ENCODE peak calls at places on chromosome 16, in six cellular contexts. One of them, this sample, is unnamed.

GRCh38 chr16:68823401-68823800 is 19.9 kb upstream of the TANGO6 start:
- DNase-seq in H1: no peak
- DNase-seq in stomach: no peak
- DNase-seq in tibial nerve: no peak
- DNase-seq in HepG2: no peak
- DNase-seq in sigmoid colon: no peak
- DNase-seq in this sample: no peak

GRCh38 chr16:17470002-17470870 is 524 bp downstream of the XYLT1 start:
- DNase-seq in sigmoid colon: no peak
- DNase-seq in stomach: no peak
- DNase-seq in HepG2: no peak
- DNase-seq in H1: peak
- DNase-seq in tibial nerve: no peak
- DNase-seq in this sample: peak

GRCh38 chr16:49620158-49620867 is 235.6 kb downstream of the ZNF423 start:
- DNase-seq in HepG2: peak
- DNase-seq in H1: no peak
- DNase-seq in sigmoid colon: peak
- DNase-seq in stomach: peak
- DNase-seq in tibial nerve: peak
- DNase-seq in this sample: peak

GRCh38 chr16:54326266-54326662 is 39.7 kb upstream of the IRX3 start:
- DNase-seq in H1: no peak
- DNase-seq in sigmoid colon: peak
- DNase-seq in stomach: no peak
- DNase-seq in tibial nerve: no peak
- DNase-seq in HepG2: no peak
- DNase-seq in this sample: no peak

GRCh38 chr16:80586476-80586875 is 45.7 kb downstream of the DYNLRB2 start:
- DNase-seq in sigmoid colon: no peak
- DNase-seq in stomach: no peak
- DNase-seq in HepG2: no peak
- DNase-seq in H1: no peak
- DNase-seq in tibial nerve: no peak
- DNase-seq in this sample: no peak

GRCh38 chr16:291539-291938 is 8.6 kb downstream of the PDIA2 start:
- DNase-seq in tibial nerve: no peak
- DNase-seq in stomach: no peak
- DNase-seq in sigmoid colon: no peak
- DNase-seq in H1: no peak
- DNase-seq in HepG2: no peak
- DNase-seq in this sample: no peak

GRCh38 chr16:84043486-84044107 is 1.0 kb upstream of the SLC38A8 start:
- DNase-seq in HepG2: peak
- DNase-seq in H1: no peak
- DNase-seq in stomach: no peak
- DNase-seq in sigmoid colon: no peak
- DNase-seq in tibial nerve: no peak
- DNase-seq in this sample: no peak

GRCh38 chr16:28499854-28500253 is 5.4 kb downstream of the APOBR start:
- DNase-seq in stomach: no peak
- DNase-seq in sigmoid colon: no peak
- DNase-seq in tibial nerve: no peak
- DNase-seq in H1: no peak
- DNase-seq in HepG2: peak
- DNase-seq in this sample: no peak

GRCh38 chr16:88383401-88384221 is 852 bp downstream of the ZNF469 start:
- DNase-seq in tibial nerve: no peak
- DNase-seq in H1: no peak
- DNase-seq in stomach: peak
- DNase-seq in HepG2: no peak
- DNase-seq in sigmoid colon: peak
- DNase-seq in this sample: peak

GRCh38 chr16:47029724-47030123 is 56.2 kb upstream of the DNAJA2 start:
- DNase-seq in HepG2: no peak
- DNase-seq in stomach: no peak
- DNase-seq in sigmoid colon: no peak
- DNase-seq in H1: no peak
- DNase-seq in tibial nerve: no peak
- DNase-seq in this sample: no peak

GRCh38 chr16:51939371-51940005 is 607.5 kb downstream of the TOX3 start:
- DNase-seq in HepG2: no peak
- DNase-seq in tibial nerve: no peak
- DNase-seq in stomach: no peak
- DNase-seq in H1: no peak
- DNase-seq in sigmoid colon: no peak
- DNase-seq in this sample: no peak

GRCh38 chr16:84611041-84611440 is 6.8 kb downstream of the COTL1 start:
- DNase-seq in tibial nerve: no peak
- DNase-seq in sigmoid colon: no peak
- DNase-seq in stomach: no peak
- DNase-seq in HepG2: no peak
- DNase-seq in H1: no peak
- DNase-seq in this sample: no peak

GRCh38 chr16:3444032-3444388 is 530 bp downstream of the NAA60 start:
- DNase-seq in sigmoid colon: no peak
- DNase-seq in tibial nerve: no peak
- DNase-seq in HepG2: peak
- DNase-seq in stomach: peak
- DNase-seq in H1: no peak
- DNase-seq in this sample: no peak

GRCh38 chr16:12459401-12459791 is 344.3 kb downstream of the CPPED1 start:
- DNase-seq in sigmoid colon: peak
- DNase-seq in H1: no peak
- DNase-seq in tibial nerve: no peak
- DNase-seq in stomach: peak
- DNase-seq in HepG2: no peak
- DNase-seq in this sample: no peak

GRCh38 chr16:66044089-66044488 is 322.4 kb upstream of the CDH5 start:
- DNase-seq in HepG2: no peak
- DNase-seq in H1: no peak
- DNase-seq in tibial nerve: no peak
- DNase-seq in stomach: no peak
- DNase-seq in sigmoid colon: no peak
- DNase-seq in this sample: no peak

GRCh38 chr16:66043326-66043725 is 323.2 kb upstream of the CDH5 start:
- DNase-seq in tibial nerve: no peak
- DNase-seq in sigmoid colon: no peak
- DNase-seq in HepG2: no peak
- DNase-seq in H1: no peak
- DNase-seq in stomach: no peak
- DNase-seq in this sample: no peak

GRCh38 chr16:66044616-66045015 is 321.9 kb upstream of the CDH5 start:
- DNase-seq in stomach: no peak
- DNase-seq in H1: no peak
- DNase-seq in sigmoid colon: no peak
- DNase-seq in tibial nerve: no peak
- DNase-seq in HepG2: no peak
- DNase-seq in this sample: no peak

GRCh38 chr16:66041907-66042306 is 324.6 kb upstream of the CDH5 start:
- DNase-seq in stomach: no peak
- DNase-seq in H1: no peak
- DNase-seq in HepG2: no peak
- DNase-seq in tibial nerve: no peak
- DNase-seq in sigmoid colon: no peak
- DNase-seq in this sample: no peak

GRCh38 chr16:66042341-66042740 is 324.1 kb upstream of the CDH5 start:
- DNase-seq in HepG2: no peak
- DNase-seq in H1: no peak
- DNase-seq in sigmoid colon: no peak
- DNase-seq in stomach: no peak
- DNase-seq in tibial nerve: no peak
- DNase-seq in this sample: no peak
- TF ChIP-seq CTCF in HepG2: no peak
- TF ChIP-seq CTCF in H1: no peak
- TF ChIP-seq CTCF in sigmoid colon: no peak
- TF ChIP-seq CTCF in stomach: no peak
- TF ChIP-seq CTCF in tibial nerve: no peak
- TF ChIP-seq CTCF in this sample: no peak

GRCh38 chr16:8481810-8482209 is 108.5 kb downstream of the TMEM114 start:
- DNase-seq in stomach: no peak
- DNase-seq in H1: no peak
- DNase-seq in tibial nerve: no peak
- DNase-seq in sigmoid colon: no peak
- DNase-seq in HepG2: no peak
- DNase-seq in this sample: no peak

GRCh38 chr16:8474576-8474975 is 115.7 kb downstream of the TMEM114 start:
- DNase-seq in H1: no peak
- DNase-seq in sigmoid colon: no peak
- DNase-seq in HepG2: no peak
- DNase-seq in tibial nerve: no peak
- DNase-seq in stomach: no peak
- DNase-seq in this sample: no peak

DNA sequence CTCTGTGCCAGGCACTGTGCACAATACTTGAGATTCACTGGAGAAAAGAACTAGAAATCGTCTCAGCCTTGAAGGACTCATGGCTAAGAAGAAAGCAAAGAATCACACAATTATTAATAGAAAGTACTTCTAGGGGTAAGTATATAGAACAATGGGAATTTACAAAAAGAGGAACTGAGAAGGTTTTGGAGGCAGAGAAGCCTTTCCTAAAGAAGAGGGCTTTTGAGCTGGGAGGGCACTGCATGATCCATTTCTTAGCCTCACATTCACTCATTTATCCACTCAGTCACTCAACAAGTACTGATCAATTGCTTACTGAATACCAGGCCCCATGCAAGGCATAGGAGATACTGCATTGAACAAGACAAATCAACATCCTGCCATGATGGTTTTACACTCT is 113.5 kb downstream of the TMEM114 start:
- DNase-seq in sigmoid colon: no peak
- DNase-seq in tibial nerve: no peak
- DNase-seq in stomach: no peak
- DNase-seq in H1: no peak
- DNase-seq in HepG2: no peak
- DNase-seq in this sample: no peak
- TF ChIP-seq EP300 in sigmoid colon: no peak
- TF ChIP-seq EP300 in tibial nerve: no peak
- TF ChIP-seq EP300 in stomach: no peak
- TF ChIP-seq EP300 in H1: no peak
- TF ChIP-seq EP300 in HepG2: no peak
- TF ChIP-seq EP300 in this sample: no peak

GRCh38 chr16:30902070-30902972 is 5.9 kb downstream of the CTF1 start:
- DNase-seq in tibial nerve: peak
- DNase-seq in HepG2: peak
- DNase-seq in H1: peak
- DNase-seq in sigmoid colon: peak
- DNase-seq in stomach: peak
- DNase-seq in this sample: peak
- TF ChIP-seq CTCF in tibial nerve: no peak
- TF ChIP-seq CTCF in HepG2: peak
- TF ChIP-seq CTCF in H1: peak
- TF ChIP-seq CTCF in sigmoid colon: peak
- TF ChIP-seq CTCF in stomach: peak
- TF ChIP-seq CTCF in this sample: peak

GRCh38 chr16:48076455-48077012 is 79.3 kb downstream of the ABCC12 start:
- DNase-seq in HepG2: peak
- DNase-seq in stomach: no peak
- DNase-seq in H1: no peak
- DNase-seq in sigmoid colon: no peak
- DNase-seq in tibial nerve: no peak
- DNase-seq in this sample: no peak
- TF ChIP-seq EP300 in HepG2: peak
- TF ChIP-seq EP300 in stomach: no peak
- TF ChIP-seq EP300 in H1: no peak
- TF ChIP-seq EP300 in sigmoid colon: no peak
- TF ChIP-seq EP300 in tibial nerve: no peak
- TF ChIP-seq EP300 in this sample: no peak

GRCh38 chr16:71883193-71883848 is 661 bp downstream of the ZNF821 start:
- DNase-seq in HepG2: no peak
- DNase-seq in H1: peak
- DNase-seq in tibial nerve: peak
- DNase-seq in stomach: no peak
- DNase-seq in sigmoid colon: peak
- DNase-seq in this sample: peak
- TF ChIP-seq CTCF in HepG2: no peak
- TF ChIP-seq CTCF in H1: no peak
- TF ChIP-seq CTCF in tibial nerve: no peak
- TF ChIP-seq CTCF in stomach: no peak
- TF ChIP-seq CTCF in sigmoid colon: no peak
- TF ChIP-seq CTCF in this sample: no peak

DNA sequence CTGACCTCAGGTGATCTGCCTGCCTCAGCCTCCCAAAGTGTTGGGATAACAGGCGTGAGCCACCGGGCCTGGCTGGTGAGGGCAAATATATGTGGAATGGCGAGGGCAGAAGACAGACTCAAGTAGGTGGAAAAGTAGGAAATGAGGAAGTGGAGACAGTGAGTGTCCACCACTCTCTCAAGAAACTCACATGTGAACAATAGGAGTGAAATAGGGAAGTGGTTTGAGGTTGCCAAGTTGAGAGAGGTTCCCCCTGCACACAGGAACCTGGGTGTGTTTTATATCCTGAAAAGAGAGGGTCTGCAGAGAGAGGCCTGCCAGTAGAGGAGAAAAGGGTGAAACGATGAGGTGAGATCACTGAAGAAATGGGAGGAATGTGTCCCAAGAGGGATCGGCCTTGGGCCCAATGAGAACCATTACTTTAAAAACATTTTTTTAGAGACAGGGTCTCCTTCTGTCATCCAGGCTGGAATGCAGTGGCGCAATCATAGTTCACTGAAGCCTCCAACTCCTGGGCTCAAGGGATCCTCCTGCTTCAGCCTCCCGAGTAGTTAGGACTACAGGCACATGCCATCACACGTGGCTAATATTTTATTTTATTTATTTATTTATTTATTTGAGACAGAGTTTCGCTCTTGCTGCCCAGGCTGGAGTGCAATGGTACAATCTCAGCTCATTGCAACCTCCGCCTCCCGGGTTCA is 17.1 kb upstream of the CORO1A start:
- DNase-seq in tibial nerve: no peak
- DNase-seq in HepG2: no peak
- DNase-seq in H1: no peak
- DNase-seq in stomach: no peak
- DNase-seq in sigmoid colon: no peak
- DNase-seq in this sample: no peak
- TF ChIP-seq EP300 in tibial nerve: peak
- TF ChIP-seq EP300 in HepG2: no peak
- TF ChIP-seq EP300 in H1: no peak
- TF ChIP-seq EP300 in stomach: no peak
- TF ChIP-seq EP300 in sigmoid colon: no peak
- TF ChIP-seq EP300 in this sample: no peak

GRCh38 chr16:89697161-89697615 is 4.3 kb downstream of the SPATA2L start:
- DNase-seq in HepG2: no peak
- DNase-seq in tibial nerve: no peak
- DNase-seq in stomach: no peak
- DNase-seq in sigmoid colon: no peak
- DNase-seq in H1: no peak
- DNase-seq in this sample: peak
- TF ChIP-seq CTCF in HepG2: no peak
- TF ChIP-seq CTCF in tibial nerve: no peak
- TF ChIP-seq CTCF in stomach: no peak
- TF ChIP-seq CTCF in sigmoid colon: no peak
- TF ChIP-seq CTCF in H1: no peak
- TF ChIP-seq CTCF in this sample: no peak